ENCODE peak calls at places on chromosome 9, in nine cellular contexts. H, K, G, I, V, F, J, Z and Y are unnamed samples.

GRCh38 chr9:109248133-109248581 is 72.7 kb downstream of the EPB41L4B start:
- DNase-seq in K (no peak), G (no peak), V (no peak), Z (no peak), H (peak), I (no peak), F (no peak), J (no peak), Y (no peak)

GRCh38 chr9:124814178-124814535 is 37.2 kb downstream of the OLFML2A start:
- DNase-seq in K (no peak), J (no peak), I (no peak), Z (no peak), F (no peak), H (no peak), V (peak), G (no peak), Y (no peak)

GRCh38 chr9:6184749-6185645 is 30.6 kb upstream of the IL33 start:
- DNase-seq in Z (no peak), K (no peak), I (no peak), F (peak), V (no peak), H (peak), J (no peak), G (no peak), Y (no peak)

GRCh38 chr9:120071760-120072159 is 508.2 kb downstream of the CDK5RAP2 start:
- DNase-seq in G (no peak), H (no peak), J (no peak), I (no peak), V (no peak), Z (peak), F (no peak), K (no peak), Y (no peak)

GRCh38 chr9:137945581-137945980 is 68.0 kb downstream of the CACNA1B start:
- DNase-seq in J (peak), G (no peak), H (no peak), F (no peak), V (no peak), K (no peak), Z (no peak), I (no peak), Y (no peak)

GRCh38 chr9:109925810-109926209 is 145.8 kb downstream of the PALM2AKAP2 start:
- DNase-seq in Z (no peak), K (no peak), J (no peak), F (no peak), H (no peak), V (no peak), G (no peak), I (no peak), Y (no peak)

GRCh38 chr9:88694625-88695024 is 159.6 kb downstream of the NXNL2 start:
- DNase-seq in J (peak), Z (no peak), H (no peak), V (no peak), G (peak), I (no peak), K (no peak), F (no peak), Y (peak)

GRCh38 chr9:94554439-94555331 is at the start of gene PCAT7:
- DNase-seq in F (no peak), H (peak), I (no peak), G (no peak), J (no peak), V (peak), Z (peak), K (peak), Y (no peak)

GRCh38 chr9:70802206-70802605 is 319.2 kb downstream of the TRPM3 start:
- DNase-seq in G (no peak), I (no peak), Z (no peak), J (peak), F (no peak), H (peak), V (no peak), K (no peak), Y (peak)

GRCh38 chr9:5438301-5439162 is 807 bp upstream of the PLGRKT start:
- DNase-seq in H (peak), K (no peak), Z (peak), G (no peak), I (no peak), J (peak), V (no peak), F (no peak), Y (no peak)

GRCh38 chr9:124284940-124285441 is 27.2 kb downstream of the NEK6 start:
- DNase-seq in I (no peak), J (peak), G (no peak), K (no peak), Z (no peak), F (peak), V (no peak), H (peak), Y (no peak)

GRCh38 chr9:4301302-4301701 is 1.4 kb upstream of the GLIS3 start:
- DNase-seq in V (no peak), Z (no peak), F (no peak), G (no peak), I (no peak), H (peak), J (peak), K (no peak), Y (peak)

GRCh38 chr9:125486109-125486508 is 220.9 kb downstream of the MAPKAP1 start:
- DNase-seq in H (no peak), Z (no peak), F (no peak), V (no peak), G (no peak), J (no peak), I (no peak), K (no peak), Y (no peak)

DNA sequence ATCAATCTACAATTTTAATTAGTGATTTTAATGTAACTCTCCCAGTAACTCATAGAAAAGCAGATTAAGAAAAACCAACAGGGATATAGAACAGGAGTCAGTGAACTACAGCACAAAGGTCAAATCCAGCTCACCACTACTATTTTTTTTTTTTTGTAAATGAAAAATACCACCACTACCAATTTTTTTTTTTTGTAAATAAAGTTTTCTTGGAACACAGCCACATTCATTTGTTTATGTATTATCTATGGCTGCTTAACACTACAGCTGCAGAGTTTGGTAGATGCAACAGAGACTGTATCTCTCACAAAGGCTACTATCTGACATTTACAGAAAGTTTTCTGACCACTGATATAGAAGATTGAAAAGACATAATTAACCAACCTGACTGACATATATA is 11.7 kb downstream of the ZNF510 start:
- DNase-seq in V (no peak), Z (no peak), F (no peak), G (no peak), I (no peak), H (no peak), K (no peak), J (no peak), Y (no peak)
- H3K4me3 ChIP-seq in V (no peak), Z (peak), F (no peak), G (no peak), I (no peak), H (no peak), K (no peak), J (no peak), Y (no peak)

GRCh38 chr9:84804948-84805694 is 135.6 kb downstream of the NTRK2 start:
- DNase-seq in K (no peak), F (no peak), H (peak), J (no peak), V (no peak), Z (no peak), I (no peak), G (no peak), Y (no peak)
- H3K4me3 ChIP-seq in K (no peak), F (no peak), H (no peak), J (no peak), V (no peak), Z (no peak), I (no peak), G (no peak), Y (no peak)

DNA sequence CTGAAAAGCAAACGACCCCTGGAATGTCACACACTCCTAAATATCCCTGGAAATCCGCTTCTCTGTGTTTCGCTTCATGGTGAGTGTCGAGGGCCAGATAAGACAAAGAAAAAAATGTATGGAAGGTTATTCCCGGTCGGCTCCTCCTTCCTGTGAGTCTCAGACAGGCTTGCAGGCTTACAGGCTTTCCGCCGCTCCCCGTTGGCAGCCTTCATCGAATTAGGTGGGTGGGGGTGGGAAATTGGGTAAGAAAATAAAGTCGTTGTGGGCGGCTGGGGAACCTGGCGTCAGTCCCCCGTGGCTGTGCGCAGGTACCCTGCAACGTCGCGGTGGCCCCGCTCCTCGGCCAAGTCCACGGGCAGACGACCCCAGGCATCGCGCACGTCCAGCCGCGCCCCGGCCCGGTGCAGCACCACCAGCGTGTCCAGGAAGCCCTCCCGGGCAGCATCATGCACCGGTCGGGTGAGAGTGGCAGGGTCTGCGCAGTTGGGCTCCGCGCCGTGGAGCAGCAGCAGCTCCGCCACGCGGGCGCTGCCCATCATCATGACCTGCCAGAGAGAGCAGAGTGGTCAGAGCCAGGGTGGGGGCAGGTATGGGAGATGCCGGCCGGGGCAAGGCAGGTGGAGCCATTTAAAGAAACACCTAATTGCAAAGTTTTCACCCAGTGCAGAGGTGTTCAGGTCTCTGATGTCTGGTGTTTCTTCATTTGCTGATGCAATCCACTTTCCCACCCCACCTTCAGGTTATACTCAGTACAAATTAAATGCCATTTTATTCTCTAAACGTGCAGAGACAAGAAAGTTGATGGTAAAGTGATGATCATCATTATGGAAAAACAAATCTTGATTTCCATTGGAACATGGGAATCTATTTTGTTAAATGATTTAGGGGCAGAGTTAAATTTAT is 3.2 kb downstream of the CDKN2B start:
- DNase-seq in G (no peak), H (peak), V (no peak), F (no peak), J (peak), K (no peak), Z (peak), I (no peak), Y (no peak)
- H3K4me3 ChIP-seq in G (peak), H (peak), V (no peak), F (peak), J (peak), K (no peak), Z (peak), I (no peak), Y (peak)

GRCh38 chr9:76255781-76256455 is 138.3 kb downstream of the RFK start:
- DNase-seq in V (peak), J (peak), G (peak), I (peak), H (peak), Z (no peak), K (peak), F (peak), Y (peak)
- H3K4me3 ChIP-seq in V (peak), J (no peak), G (peak), I (no peak), H (peak), Z (no peak), K (no peak), F (no peak), Y (no peak)

GRCh38 chr9:136685792-136686533 is 1.3 kb downstream of the AGPAT2 start:
- DNase-seq in Z (no peak), K (no peak), H (peak), I (peak), J (no peak), F (no peak), V (no peak), G (no peak), Y (no peak)

GRCh38 chr9:136684799-136685198 is 2.5 kb downstream of the AGPAT2 start:
- DNase-seq in Z (no peak), H (no peak), V (no peak), I (no peak), K (no peak), G (no peak), J (no peak), F (no peak), Y (no peak)

GRCh38 chr9:136686534-136686793 is 793 bp downstream of the AGPAT2 start:
- DNase-seq in H (no peak), G (no peak), K (no peak), F (no peak), Z (no peak), I (no peak), V (no peak), J (no peak), Y (no peak)

GRCh38 chr9:136684339-136684738 is 2.9 kb downstream of the AGPAT2 start:
- DNase-seq in Z (no peak), J (no peak), G (no peak), V (no peak), K (no peak), H (no peak), I (no peak), F (no peak), Y (no peak)

DNA sequence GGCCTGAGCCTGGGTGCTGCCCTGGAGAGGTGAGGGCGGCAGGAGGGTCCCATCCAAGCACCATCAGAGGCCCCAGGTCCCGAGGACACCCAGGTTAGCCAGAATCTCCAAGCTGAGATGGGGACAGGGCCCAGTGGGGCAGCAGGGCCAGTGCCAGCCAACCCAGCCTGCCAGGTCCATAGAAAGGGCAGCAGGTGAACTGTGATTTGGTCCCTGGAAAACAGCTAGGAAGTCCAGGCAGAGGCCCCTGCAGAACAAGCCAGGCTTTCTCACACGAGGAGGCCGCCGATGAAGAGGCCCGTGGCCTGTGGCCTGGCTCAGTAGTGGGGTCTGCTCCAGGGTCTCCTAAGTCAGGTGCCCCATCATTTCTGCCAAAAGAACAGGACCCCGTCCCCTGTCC is 2.0 kb downstream of the AGPAT2 start:
- DNase-seq in K (no peak), Z (no peak), V (no peak), J (no peak), H (no peak), I (no peak), F (no peak), G (no peak), Y (no peak)
- H3K4me3 ChIP-seq in K (no peak), Z (no peak), V (no peak), J (no peak), H (no peak), I (no peak), F (no peak), G (no peak), Y (no peak)

GRCh38 chr9:76626980-76627379 is 137.3 kb upstream of the PCA3 start:
- DNase-seq in J (no peak), Z (no peak), V (no peak), H (no peak), K (no peak), G (no peak), F (no peak), I (no peak), Y (no peak)
- H3K4me3 ChIP-seq in J (no peak), Z (no peak), V (no peak), H (no peak), K (no peak), G (no peak), F (no peak), I (no peak), Y (no peak)

GRCh38 chr9:133558191-133559126 is 24.0 kb downstream of the ADAMTSL2 start:
- DNase-seq in Z (peak), K (no peak), H (peak), I (no peak), V (no peak), J (peak), F (no peak), G (peak), Y (peak)
- H3K4me3 ChIP-seq in Z (no peak), K (no peak), H (no peak), I (no peak), V (no peak), J (no peak), F (no peak), G (peak), Y (no peak)

GRCh38 chr9:128382261-128382660 is 11.1 kb downstream of the URM1 start:
- DNase-seq in K (no peak), H (no peak), G (no peak), Z (no peak), J (no peak), V (no peak), F (no peak), I (no peak), Y (no peak)
- H3K4me3 ChIP-seq in K (no peak), H (no peak), G (no peak), Z (no peak), J (no peak), V (no peak), F (no peak), I (no peak), Y (no peak)